ENCODE peak calls at places on chromosomes 5 and 9, in six cellular contexts. S is prostate gland, V is PC-9, E is adrenal gland, D is esophagus muscularis mucosa, K is left lung. Y is an unnamed sample.

GRCh38 chr5:116444373-116445058 is 130.1 kb downstream of the SEMA6A start:
- DNase-seq in E (no peak), S (no peak), K (peak), V (no peak), D (no peak), Y (no peak)

GRCh38 chr9:133990366-133991210 is 1.5 kb downstream of the VAV2 start:
- DNase-seq in D (no peak), S (no peak), V (peak), K (peak), E (peak), Y (no peak)

GRCh38 chr9:98045234-98046160 is 11.0 kb upstream of the NANS start:
- DNase-seq in K (no peak), D (no peak), V (peak), S (no peak), E (no peak), Y (no peak)

GRCh38 chr9:93129286-93129685 is 4.8 kb downstream of the NINJ1 start:
- DNase-seq in K (peak), E (no peak), S (no peak), V (no peak), D (no peak), Y (no peak)

GRCh38 chr9:91489391-91489899 is 65.8 kb upstream of the NFIL3 start:
- DNase-seq in V (no peak), S (no peak), E (no peak), K (no peak), D (no peak), Y (no peak)

GRCh38 chr5:170434953-170435605 is 45.9 kb upstream of the KCNMB1 start:
- DNase-seq in E (peak), D (no peak), V (peak), S (peak), K (peak), Y (peak)

GRCh38 chr9:132768932-132769894 is 98.9 kb downstream of the GTF3C4 start:
- DNase-seq in D (no peak), K (no peak), V (no peak), S (peak), E (peak), Y (no peak)

GRCh38 chr9:91682806-91683205 is 259.2 kb upstream of the NFIL3 start:
- DNase-seq in V (no peak), K (no peak), E (no peak), D (peak), S (no peak), Y (no peak)

GRCh38 chr9:116453785-116454184 is 233.3 kb upstream of the TRIM32 start:
- DNase-seq in D (no peak), E (no peak), V (no peak), K (no peak), S (no peak), Y (no peak)

GRCh38 chr5:94125107-94125506 is 383.7 kb upstream of the POU5F2 start:
- DNase-seq in S (no peak), K (no peak), V (no peak), D (no peak), E (no peak), Y (no peak)

GRCh38 chr9:94250456-94250855 is 8.6 kb upstream of the ZNF169 start:
- DNase-seq in K (no peak), E (no peak), S (no peak), D (no peak), V (no peak), Y (no peak)

GRCh38 chr9:83220737-83221136 is 157.8 kb upstream of the RASEF start:
- DNase-seq in D (no peak), S (no peak), E (peak), V (peak), K (no peak), Y (no peak)

GRCh38 chr5:73370620-73371583 is 77.7 kb downstream of the FOXD1 start:
- DNase-seq in K (no peak), E (no peak), V (peak), D (peak), S (no peak), Y (no peak)

DNA sequence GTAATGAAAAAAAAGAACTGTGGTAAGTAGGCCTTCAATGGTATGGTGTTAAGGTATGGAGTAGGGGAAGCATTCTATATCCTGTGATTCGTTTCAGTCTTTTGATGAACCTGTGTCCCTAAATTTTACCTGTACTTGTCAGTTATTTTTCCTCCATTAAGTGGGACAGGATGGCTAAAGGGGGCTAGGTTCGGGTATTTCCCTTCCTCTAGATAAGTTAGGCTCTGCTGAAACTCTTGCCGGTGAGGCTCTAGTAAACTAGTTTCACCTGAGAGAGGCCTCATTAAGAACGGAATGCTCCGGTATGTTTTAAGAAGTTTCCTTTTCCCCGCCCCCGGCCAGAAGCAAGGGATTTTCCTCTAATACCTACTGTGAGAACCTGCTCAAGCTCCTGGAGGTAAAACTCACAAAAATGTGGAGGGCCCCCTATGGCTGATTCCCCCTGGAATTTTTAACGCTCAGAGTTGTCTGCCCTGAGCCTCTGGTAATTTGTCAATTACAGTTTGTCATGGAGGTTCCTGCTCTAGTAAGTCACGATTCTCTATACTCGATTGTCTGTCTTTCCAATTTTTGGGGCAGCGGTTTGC is 87.7 kb downstream of the MACIR start:
- DNase-seq in K (no peak), E (no peak), D (no peak), S (no peak), V (no peak), Y (no peak)
- H3K27ac ChIP-seq in K (no peak), E (no peak), D (no peak), S (no peak), V (no peak), Y (no peak)

GRCh38 chr9:37947431-37947830 is 43.5 kb upstream of the SLC25A51 start:
- DNase-seq in V (no peak), K (no peak), E (no peak), D (no peak), S (no peak), Y (no peak)
- H3K27ac ChIP-seq in V (no peak), K (no peak), E (no peak), D (no peak), S (no peak), Y (no peak)

GRCh38 chr5:91369480-91369879 is 13.6 kb downstream of the ARRDC3 start:
- DNase-seq in V (no peak), D (no peak), S (no peak), E (no peak), K (no peak), Y (no peak)

GRCh38 chr5:91367374-91367773 is 15.7 kb downstream of the ARRDC3 start:
- DNase-seq in E (peak), S (no peak), D (peak), V (no peak), K (no peak), Y (no peak)

GRCh38 chr5:91367908-91368648 is 15.0 kb downstream of the ARRDC3 start:
- DNase-seq in D (peak), V (no peak), S (no peak), E (peak), K (no peak), Y (no peak)

GRCh38 chr5:91373600-91373999 is 9.5 kb downstream of the ARRDC3 start:
- DNase-seq in E (no peak), S (no peak), V (no peak), D (no peak), K (no peak), Y (no peak)

GRCh38 chr5:91373016-91373415 is 10.1 kb downstream of the ARRDC3 start:
- DNase-seq in E (no peak), D (no peak), K (no peak), S (no peak), V (no peak), Y (no peak)
- H3K27ac ChIP-seq in E (no peak), D (peak), K (peak), S (no peak), V (peak), Y (peak)

DNA sequence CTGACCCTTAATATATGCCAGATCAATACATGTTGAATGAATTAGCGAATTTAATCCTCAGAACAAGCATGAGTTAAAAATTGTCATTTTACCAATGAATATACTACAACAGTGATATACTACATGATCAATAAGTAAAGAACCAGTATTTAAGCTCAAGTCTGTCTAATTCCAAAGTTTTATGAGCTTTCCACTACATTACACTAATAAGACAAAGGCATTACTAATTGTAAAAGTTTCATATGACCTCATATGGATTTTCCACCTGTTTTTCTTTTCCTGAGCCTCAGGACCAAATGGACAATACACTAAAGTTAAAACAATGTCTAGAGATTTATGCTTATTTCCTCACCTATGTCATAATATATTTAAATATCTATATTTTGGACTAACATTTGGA is 80.8 kb downstream of the OXCT1 start:
- DNase-seq in V (no peak), K (no peak), E (no peak), S (no peak), D (no peak), Y (no peak)
- H3K27ac ChIP-seq in V (no peak), K (no peak), E (no peak), S (no peak), D (no peak), Y (no peak)

GRCh38 chr9:130017035-130017909 is 25.7 kb downstream of the FNBP1 start:
- DNase-seq in S (no peak), D (no peak), V (no peak), K (no peak), E (no peak), Y (no peak)
- H3K27ac ChIP-seq in S (peak), D (peak), V (peak), K (no peak), E (no peak), Y (no peak)

DNA sequence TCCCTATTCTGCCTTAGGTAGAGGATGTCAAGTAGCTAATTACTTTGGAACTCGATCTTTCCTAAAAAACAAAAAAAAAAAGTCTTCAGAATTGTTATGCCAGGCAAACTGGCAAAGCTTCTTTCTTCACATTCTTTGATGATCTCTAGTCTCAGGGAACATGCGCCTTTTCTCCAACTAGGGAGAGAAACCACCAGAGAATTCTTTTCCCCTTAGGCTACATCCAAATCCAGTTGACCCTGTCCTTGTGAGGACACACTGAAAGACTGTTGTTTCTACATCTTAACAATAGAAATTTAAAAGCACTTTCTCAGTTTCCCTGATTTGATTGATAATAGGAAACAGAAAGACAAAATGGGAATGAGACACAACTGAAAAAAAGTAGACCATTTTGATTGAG is 94.7 kb upstream of the ITGA2 start:
- DNase-seq in K (no peak), V (no peak), E (no peak), D (no peak), S (no peak), Y (no peak)
- H3K27ac ChIP-seq in K (no peak), V (no peak), E (peak), D (peak), S (peak), Y (peak)

GRCh38 chr5:64505769-64506566 is at the start of gene RGS7BP:
- DNase-seq in K (peak), E (peak), S (peak), V (no peak), D (no peak), Y (no peak)
- H3K27ac ChIP-seq in K (no peak), E (no peak), S (peak), V (no peak), D (peak), Y (peak)

DNA sequence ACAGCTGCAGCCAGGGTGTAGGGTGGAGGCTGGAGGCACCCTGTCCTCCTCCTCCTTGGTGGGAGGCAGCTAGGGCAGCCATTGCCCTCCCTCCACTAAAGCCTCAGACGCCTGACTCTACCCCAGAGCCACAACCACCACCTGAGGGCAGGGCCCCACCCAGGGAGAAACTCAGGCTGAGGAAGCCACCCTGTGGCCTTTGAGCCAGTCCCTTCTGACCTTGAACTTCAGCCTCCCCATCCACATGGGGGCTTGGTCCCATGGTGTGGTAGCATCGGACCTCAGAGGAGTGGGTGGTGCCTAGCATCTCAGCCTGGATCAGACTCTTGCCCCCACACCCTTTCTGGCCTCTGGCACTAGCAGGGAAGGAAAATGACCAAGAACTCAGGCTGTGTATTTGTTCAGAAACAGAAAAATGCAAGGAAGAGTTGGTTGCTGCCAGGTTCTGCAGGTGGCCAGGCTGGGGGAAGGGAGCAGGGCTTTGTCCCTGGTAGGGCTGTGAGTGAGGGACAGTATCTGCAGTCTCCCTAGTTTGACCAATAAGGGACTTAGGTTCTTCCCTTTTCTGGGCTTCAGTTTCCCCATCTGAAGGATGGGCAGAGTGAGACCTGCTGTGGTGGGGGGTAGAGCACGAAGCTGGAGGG is 3.2 kb downstream of the DAB2IP start:
- DNase-seq in D (no peak), E (no peak), S (no peak), K (peak), V (no peak), Y (no peak)
- H3K27ac ChIP-seq in D (peak), E (no peak), S (no peak), K (no peak), V (no peak), Y (no peak)

DNA sequence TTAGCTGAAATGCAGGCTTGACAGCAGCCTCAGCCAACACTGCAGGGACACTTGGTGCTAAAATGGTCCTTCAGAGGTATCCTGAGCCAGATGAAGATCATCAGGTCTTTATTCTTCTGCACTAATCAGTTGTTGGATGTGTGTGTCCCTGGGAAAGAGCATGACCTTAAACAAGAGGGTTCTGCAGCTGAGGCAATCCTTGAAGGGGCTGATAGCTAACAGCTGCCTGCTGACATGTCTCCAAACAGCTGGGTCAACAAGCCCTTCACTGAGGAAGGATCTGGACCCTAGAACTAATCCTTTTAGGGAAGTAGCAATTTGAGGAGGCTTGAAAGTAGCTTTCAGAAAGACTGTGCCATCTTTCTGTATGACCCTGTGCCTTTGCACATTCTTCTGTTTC is 376.3 kb upstream of the ACTBL2 start:
- DNase-seq in D (no peak), E (no peak), S (no peak), K (no peak), V (no peak), Y (no peak)
- H3K27ac ChIP-seq in D (no peak), E (no peak), S (no peak), K (no peak), V (no peak), Y (no peak)

GRCh38 chr5:74542477-74542876 is 98.1 kb downstream of the ENC1 start:
- DNase-seq in K (no peak), S (no peak), D (no peak), V (peak), E (no peak), Y (no peak)

GRCh38 chr5:74540582-74540981 is 99.9 kb downstream of the ENC1 start:
- DNase-seq in S (no peak), K (no peak), E (no peak), V (no peak), D (no peak), Y (no peak)

GRCh38 chr5:74539986-74540385 is 100.5 kb downstream of the ENC1 start:
- DNase-seq in D (no peak), V (no peak), S (no peak), K (no peak), E (no peak), Y (no peak)

GRCh38 chr5:74543162-74543995 is 97.1 kb downstream of the ENC1 start:
- DNase-seq in K (no peak), E (peak), D (no peak), S (peak), V (peak), Y (peak)

GRCh38 chr5:74541381-74541781 is 99.1 kb downstream of the ENC1 start:
- DNase-seq in D (no peak), K (no peak), S (no peak), V (peak), E (no peak), Y (no peak)
- H3K27ac ChIP-seq in D (no peak), K (no peak), S (no peak), V (peak), E (no peak), Y (no peak)

Y was measured in caudate nucleus.